ENCODE peak calls at places on chromosomes 13 and 19, in six cellular contexts. L is fibroblast of the conjunctiva, G is GM23338, F is Caki2, B is EL, U is fibroblast of lung. E is an unnamed sample.

GRCh38 chr19:29278716-29279115 is 65.8 kb upstream of the UQCRFS1 start:
- DNase-seq in F (no peak), L (no peak), G (no peak), B (no peak), U (no peak), E (no peak)

GRCh38 chr13:21319869-21320641 is 139.0 kb downstream of the ZDHHC20 start:
- DNase-seq in L (no peak), U (no peak), G (no peak), F (no peak), B (no peak), E (no peak)

GRCh38 chr13:79692846-79693245 is 211.9 kb downstream of the NDFIP2 start:
- DNase-seq in U (no peak), B (no peak), F (no peak), L (no peak), G (no peak), E (no peak)

GRCh38 chr19:41893899-41894298 is 10.9 kb downstream of the ARHGEF1 start:
- DNase-seq in L (no peak), U (no peak), G (peak), F (peak), B (no peak), E (peak)

GRCh38 chr19:57665261-57665806 is 3.4 kb upstream of the ZSCAN4 start:
- DNase-seq in L (no peak), U (no peak), G (peak), B (no peak), F (no peak), E (no peak)

GRCh38 chr19:13956365-13956744 is 4.0 kb downstream of the DCAF15 start:
- DNase-seq in U (no peak), G (no peak), F (no peak), L (no peak), B (no peak), E (no peak)

GRCh38 chr13:99288069-99288468 is 19.1 kb downstream of the GPR183 start:
- DNase-seq in G (no peak), F (no peak), B (no peak), L (no peak), U (no peak), E (no peak)

GRCh38 chr19:56670961-56671612 is 470 bp downstream of the ZNF835 start:
- DNase-seq in U (no peak), B (no peak), G (no peak), L (no peak), F (no peak), E (no peak)

GRCh38 chr19:12974301-12975220 is 5.2 kb downstream of the DAND5 start:
- DNase-seq in F (no peak), U (no peak), G (no peak), L (no peak), B (no peak), E (no peak)

GRCh38 chr13:92807343-92807742 is 419.3 kb upstream of the GPC6 start:
- DNase-seq in L (peak), U (peak), B (peak), F (no peak), G (no peak), E (no peak)

GRCh38 chr19:1513492-1514294 is 874 bp upstream of the ADAMTSL5 start:
- DNase-seq in F (no peak), G (peak), U (peak), L (peak), B (peak), E (no peak)

GRCh38 chr13:38382946-38383345 is 33.3 kb downstream of the UFM1 start:
- DNase-seq in L (no peak), G (no peak), B (no peak), F (no peak), U (no peak), E (no peak)

GRCh38 chr13:112065867-112066623 is 904 bp upstream of the SOX1 start:
- DNase-seq in L (no peak), U (no peak), B (no peak), F (peak), G (peak), E (no peak)

GRCh38 chr19:39590265-39590664 is 12.1 kb upstream of the LGALS13 start:
- DNase-seq in F (peak), L (no peak), B (no peak), U (no peak), G (peak), E (no peak)

GRCh38 chr13:98052412-98052811 is 90.5 kb upstream of the FARP1 start:
- DNase-seq in U (no peak), F (no peak), B (no peak), G (no peak), L (no peak), E (no peak)

GRCh38 chr19:55071913-55072312 is 3.8 kb upstream of the EPS8L1 start:
- DNase-seq in U (no peak), B (no peak), L (no peak), G (no peak), F (no peak), E (no peak)

GRCh38 chr13:113208424-113209335 is at the start of gene PCID2:
- DNase-seq in U (peak), L (peak), G (peak), B (peak), F (peak), E (peak)

GRCh38 chr19:48999481-49000325 is 6.0 kb downstream of the RUVBL2 start:
- DNase-seq in U (peak), F (no peak), L (peak), G (peak), B (peak), E (peak)

GRCh38 chr19:751501-752341 is 809 bp downstream of the MISP start:
- DNase-seq in F (peak), L (peak), B (peak), G (no peak), U (peak), E (peak)

GRCh38 chr19:37718357-37718756 is 1.2 kb downstream of the ZNF607 start:
- DNase-seq in B (peak), L (no peak), F (no peak), G (peak), U (no peak), E (no peak)

GRCh38 chr13:114017028-114017630 is 43.3 kb upstream of the C13orf46 start:
- DNase-seq in F (no peak), B (peak), U (peak), G (peak), L (no peak), E (no peak)

GRCh38 chr13:59641261-59641660 is 522.5 kb downstream of the DIAPH3 start:
- DNase-seq in F (no peak), L (no peak), B (no peak), G (peak), U (no peak), E (no peak)

GRCh38 chr19:35449347-35450043 is 1.4 kb downstream of the FFAR2 start:
- DNase-seq in U (no peak), B (no peak), F (no peak), G (no peak), L (no peak), E (no peak)

GRCh38 chr13:101451641-101452040 is 834 bp upstream of the ITGBL1 start:
- DNase-seq in L (no peak), F (no peak), B (no peak), U (peak), G (no peak), E (no peak)

GRCh38 chr19:2224754-2225349 is 11.3 kb downstream of the PLEKHJ1 start:
- DNase-seq in G (no peak), L (no peak), U (no peak), F (no peak), B (no peak), E (no peak)

GRCh38 chr13:34577051-34577450 is 365.0 kb upstream of the NBEA start:
- DNase-seq in G (no peak), U (no peak), B (peak), L (no peak), F (no peak), E (peak)

GRCh38 chr19:34181111-34181864 is 9.0 kb downstream of the LSM14A start:
- DNase-seq in F (peak), G (no peak), L (no peak), B (no peak), U (no peak), E (no peak)

GRCh38 chr13:32408296-32408998 is 19.5 kb downstream of the N4BP2L1 start:
- DNase-seq in G (no peak), L (no peak), B (no peak), U (no peak), F (no peak), E (no peak)

GRCh38 chr13:30805603-30806011 is 70.3 kb downstream of the ALOX5AP start:
- DNase-seq in F (no peak), L (no peak), G (peak), U (no peak), B (no peak), E (no peak)

GRCh38 chr19:19460258-19460731 is 54.8 kb downstream of the GATAD2A start:
- DNase-seq in U (no peak), F (no peak), B (no peak), L (no peak), G (no peak), E (no peak)

GRCh38 chr19:6453951-6454565 is 5.5 kb downstream of the SLC25A23 start:
- DNase-seq in F (no peak), U (no peak), G (no peak), B (no peak), L (no peak), E (no peak)

GRCh38 chr13:90402102-90402501 is 945.4 kb upstream of the MIR17HG start:
- DNase-seq in U (no peak), F (no peak), G (no peak), L (no peak), B (no peak), E (no peak)

GRCh38 chr19:4721196-4721595 is 2.4 kb downstream of the DPP9 start:
- DNase-seq in L (no peak), F (no peak), B (no peak), U (no peak), G (no peak), E (no peak)

GRCh38 chr13:109172099-109172498 is 542.7 kb downstream of the MYO16 start:
- DNase-seq in F (no peak), U (no peak), B (no peak), L (no peak), G (no peak), E (no peak)

GRCh38 chr13:91383836-91384235 is 14.6 kb upstream of the GPC5 start:
- DNase-seq in B (no peak), F (no peak), L (no peak), G (no peak), U (no peak), E (no peak)

GRCh38 chr13:48038763-48039162 is 1.2 kb downstream of the NUDT15 start:
- DNase-seq in G (peak), F (peak), U (no peak), L (no peak), B (peak), E (no peak)

GRCh38 chr13:33710924-33711323 is 107.0 kb upstream of the RFC3 start:
- DNase-seq in B (no peak), G (no peak), F (no peak), L (no peak), U (no peak), E (no peak)

GRCh38 chr13:75836441-75836840 is 200.3 kb downstream of the LMO7 start:
- DNase-seq in B (no peak), L (no peak), G (peak), U (no peak), F (no peak), E (no peak)

GRCh38 chr13:41344358-41344757 is 33.3 kb downstream of the NAA16 start:
- DNase-seq in L (no peak), G (peak), F (no peak), U (no peak), B (no peak), E (no peak)

GRCh38 chr13:30791354-30791921 is 56.1 kb downstream of the ALOX5AP start:
- DNase-seq in B (no peak), F (no peak), U (peak), L (peak), G (no peak), E (no peak)

E was measured in H4.